ENCODE peak calls at places on chromosomes 3 and 15, in four cellular contexts. C is activated naive CD8-positive, alpha-beta T cell treated with anti-CD3 and anti-CD28 coated beads, Interleukin-2, amount 50 U/mL, for 24 hours; L is fibroblast of pulmonary artery; M is GM23248. U is an unnamed sample.

GRCh38 chr3:142857056-142857455 is 31.8 kb downstream of the PCOLCE2 start:
- DNase-seq in C (no peak), L (peak; percentile 7), M (peak; percentile 22), U (peak; percentile 16)

GRCh38 chr3:153052096-153052460 is 109.9 kb upstream of the RAP2B start:
- DNase-seq in C (no peak), L (peak; percentile 90), M (peak; percentile 95), U (peak; percentile 98)

GRCh38 chr15:63006032-63006878 is 36.3 kb upstream of the TPM1 start:
- DNase-seq in C (no peak), L (no peak), M (no peak), U (peak; percentile 62)

GRCh38 chr3:32413845-32414526 is 22.3 kb downstream of the CMTM7 start:
- DNase-seq in C (no peak), L (no peak), M (no peak), U (no peak)

GRCh38 chr3:32045091-32045964 is 61.1 kb upstream of the GPD1L start:
- DNase-seq in C (no peak), L (peak; percentile 70), M (peak; percentile 45), U (peak; percentile 70)

GRCh38 chr3:84600703-84601225 is 358.0 kb upstream of the CADM2 start:
- DNase-seq in C (no peak), L (no peak), M (no peak), U (no peak)

GRCh38 chr3:46489406-46489805 is 8.4 kb upstream of the RTP3 start:
- DNase-seq in C (no peak), L (no peak), M (no peak), U (no peak)

GRCh38 chr3:76044601-76045600 is 259.6 kb upstream of the ZNF717 start:
- DNase-seq in C (peak; percentile 8), L (peak; percentile 26), M (peak; percentile 80), U (peak; percentile 62)

GRCh38 chr3:133792171-133792763 is 13.3 kb upstream of the SRPRB start:
- DNase-seq in C (no peak), L (peak; percentile 14), M (no peak), U (peak; percentile 11)

GRCh38 chr3:139746481-139746880 is 68.7 kb upstream of the NMNAT3 start:
- DNase-seq in C (no peak), L (no peak), M (no peak), U (no peak)